ENCODE peak calls at places on chromosome 17, in five cellular contexts. U is HepG2, A is K562, E is GM12878, S is WTC11. N is an unnamed sample.

GRCh38 chr17:32494621-32495346 is 8.0 kb downstream of the CDK5R1 start:
- DNase-seq in E (no peak), S (no peak), A (no peak), U (no peak), N (no peak)

GRCh38 chr17:8868529-8868951 is 1.1 kb upstream of the PIK3R6 start:
- DNase-seq in E (no peak), A (no peak), U (no peak), S (no peak), N (no peak)

GRCh38 chr17:83086197-83086880 is 6.9 kb downstream of the METRNL start:
- DNase-seq in E (no peak), S (no peak), A (no peak), U (no peak), N (no peak)

GRCh38 chr17:74516561-74516960 is 14.7 kb downstream of the CD300LB start:
- DNase-seq in U (no peak), E (no peak), S (no peak), A (no peak), N (no peak)

GRCh38 chr17:71024172-71024571 is 854.8 kb downstream of the KCNJ2 start:
- DNase-seq in E (no peak), S (no peak), U (no peak), A (no peak), N (no peak)

GRCh38 chr17:73400915-73401545 is 89.2 kb upstream of the CDC42EP4 start:
- DNase-seq in S (no peak), A (no peak), U (no peak), E (no peak), N (no peak)

GRCh38 chr17:81491761-81492160 is 20.8 kb downstream of the ACTG1 start:
- DNase-seq in E (no peak), S (no peak), U (no peak), A (no peak), N (no peak)

GRCh38 chr17:21466550-21466949 is 90.4 kb downstream of the KCNJ12 start:
- DNase-seq in A (no peak), S (no peak), E (no peak), U (no peak), N (no peak)

GRCh38 chr17:58632324-58633314 is 59.2 kb downstream of the TEX14 start:
- DNase-seq in A (no peak), E (no peak), S (no peak), U (peak), N (no peak)

GRCh38 chr17:19260958-19261357 is 23.8 kb downstream of the EPN2 start:
- DNase-seq in A (no peak), S (no peak), U (no peak), E (no peak), N (no peak)

GRCh38 chr17:7559307-7560171 is 989 bp downstream of the TNFSF13 start:
- DNase-seq in A (no peak), E (no peak), S (no peak), U (no peak), N (no peak)

GRCh38 chr17:33371377-33371776 is 78.3 kb upstream of the ASIC2 start:
- DNase-seq in U (no peak), E (no peak), S (no peak), A (no peak), N (no peak)

GRCh38 chr17:79618383-79619067 is 7.7 kb upstream of the RBFOX3 start:
- DNase-seq in E (no peak), S (peak), A (no peak), U (no peak), N (no peak)

GRCh38 chr17:57001541-57001940 is 23.6 kb downstream of the SCPEP1 start:
- DNase-seq in E (no peak), U (no peak), S (no peak), A (no peak), N (no peak)

GRCh38 chr17:50993544-50993943 is 127.1 kb downstream of the SPAG9 start:
- DNase-seq in E (no peak), A (no peak), U (no peak), S (no peak), N (no peak)

GRCh38 chr17:17784599-17785264 is 52.1 kb downstream of the SREBF1 start:
- DNase-seq in U (peak), S (no peak), A (peak), E (no peak), N (peak)

GRCh38 chr17:80122026-80122575 is 20.7 kb downstream of the GAA start:
- DNase-seq in A (no peak), U (no peak), S (no peak), E (no peak), N (no peak)

GRCh38 chr17:78252111-78252634 is 20.7 kb downstream of the TMEM235 start:
- DNase-seq in E (no peak), U (no peak), A (no peak), S (no peak), N (no peak)

GRCh38 chr17:33267279-33267790 is 25.8 kb downstream of the ASIC2 start:
- DNase-seq in S (no peak), A (no peak), E (no peak), U (no peak), N (peak)

GRCh38 chr17:79012563-79013134 is 3.1 kb upstream of the CANT1 start:
- DNase-seq in E (no peak), A (no peak), U (no peak), S (no peak), N (no peak)

GRCh38 chr17:75131278-75132017 is at the start of gene NT5C:
- DNase-seq in A (peak), E (no peak), U (peak), S (peak), N (peak)

GRCh38 chr17:11986939-11987329 is 10.3 kb downstream of the ZNF18 start:
- DNase-seq in E (no peak), S (no peak), U (peak), A (peak), N (peak)

GRCh38 chr17:80116276-80116922 is 15.0 kb downstream of the GAA start:
- DNase-seq in U (no peak), S (no peak), A (no peak), E (no peak), N (no peak)

GRCh38 chr17:19003543-19003965 is 1.0 kb downstream of the FAM83G start:
- DNase-seq in S (peak), U (no peak), E (no peak), A (no peak), N (no peak)

GRCh38 chr17:78315355-78316114 is 44.3 kb downstream of the SOCS3 start:
- DNase-seq in E (peak), A (peak), U (peak), S (no peak), N (peak)

GRCh38 chr17:21282231-21282630 is 2.3 kb upstream of the MAP2K3 start:
- DNase-seq in S (no peak), U (no peak), A (no peak), E (no peak), N (peak)

GRCh38 chr17:20127660-20128413 is 118.7 kb downstream of the SPECC1 start:
- DNase-seq in E (no peak), A (no peak), S (no peak), U (peak), N (no peak)

GRCh38 chr17:80791758-80792284 is 199.8 kb upstream of the CHMP6 start:
- DNase-seq in U (peak), E (no peak), S (no peak), A (peak), N (peak)

GRCh38 chr17:72720494-72720825 is 372.0 kb downstream of the SLC39A11 start:
- DNase-seq in A (no peak), S (no peak), E (no peak), U (no peak), N (no peak)

GRCh38 chr17:15161395-15161794 is 103.7 kb downstream of the PMP22 start:
- DNase-seq in E (no peak), S (no peak), U (no peak), A (no peak), N (no peak)

GRCh38 chr17:29927546-29927945 is 2.5 kb downstream of the SSH2 start:
- DNase-seq in A (no peak), S (no peak), U (no peak), E (no peak), N (no peak)

GRCh38 chr17:7789131-7789530 is 44.9 kb upstream of the KDM6B start:
- DNase-seq in A (no peak), U (no peak), E (no peak), S (no peak), N (no peak)

GRCh38 chr17:7988750-7989178 is 13.7 kb upstream of the GUCY2D start:
- DNase-seq in E (peak), S (no peak), U (peak), A (peak), N (peak)

GRCh38 chr17:42414782-42415409 is 8.2 kb downstream of the CAVIN1 start:
- DNase-seq in A (peak), S (no peak), E (no peak), U (no peak), N (no peak)

GRCh38 chr17:71217769-71218168 is 903.1 kb upstream of the SOX9 start:
- DNase-seq in S (no peak), E (no peak), A (no peak), U (no peak), N (no peak)

GRCh38 chr17:50262001-50262794 is 12.1 kb upstream of the TMEM92 start:
- DNase-seq in U (no peak), E (no peak), A (no peak), S (no peak), N (no peak)

GRCh38 chr17:46818319-46818928 is at the start of gene WNT3:
- DNase-seq in S (peak), U (no peak), A (peak), E (no peak), N (no peak)

GRCh38 chr17:77375917-77376651 is 235.3 kb downstream of the SEC14L1 start:
- DNase-seq in U (no peak), A (no peak), E (no peak), S (no peak), N (no peak)

GRCh38 chr17:44971776-44972483 is 3.8 kb upstream of the C1QL1 start:
- DNase-seq in S (peak), U (no peak), A (no peak), E (no peak), N (no peak)
- TF ChIP-seq ESRRA in S (no peak), U (no peak), A (no peak), E (no peak), N (no peak)

DNA sequence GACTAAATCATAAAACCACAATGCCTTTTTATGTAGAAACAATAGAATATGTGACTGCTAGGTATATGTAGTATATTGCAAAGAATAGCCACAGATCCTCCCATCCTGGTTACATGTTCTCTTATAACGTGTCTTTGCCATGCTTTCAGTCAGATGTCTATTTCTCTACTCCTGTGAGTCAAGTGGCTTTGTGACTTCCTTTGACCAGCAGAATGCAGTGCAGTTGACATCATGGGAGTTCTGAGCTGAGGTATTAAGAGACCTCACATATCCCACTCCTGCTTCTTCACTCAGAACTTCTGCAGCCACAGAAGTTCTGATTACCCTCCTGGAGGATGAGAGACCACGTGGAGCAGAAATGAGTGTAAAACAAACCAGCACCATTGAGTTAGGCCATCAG is 222.4 kb downstream of the PRKCA start:
- DNase-seq in E (no peak), S (no peak), U (no peak), A (no peak), N (no peak)
- TF ChIP-seq ESRRA in E (no peak), S (no peak), U (no peak), A (no peak), N (no peak)

GRCh38 chr17:2949469-2950044 is 113.8 kb downstream of the OR1D5 start:
- DNase-seq in E (no peak), S (no peak), U (no peak), A (no peak), N (peak)
- TF ChIP-seq ESRRA in E (no peak), S (no peak), U (no peak), A (no peak), N (no peak)

DNA sequence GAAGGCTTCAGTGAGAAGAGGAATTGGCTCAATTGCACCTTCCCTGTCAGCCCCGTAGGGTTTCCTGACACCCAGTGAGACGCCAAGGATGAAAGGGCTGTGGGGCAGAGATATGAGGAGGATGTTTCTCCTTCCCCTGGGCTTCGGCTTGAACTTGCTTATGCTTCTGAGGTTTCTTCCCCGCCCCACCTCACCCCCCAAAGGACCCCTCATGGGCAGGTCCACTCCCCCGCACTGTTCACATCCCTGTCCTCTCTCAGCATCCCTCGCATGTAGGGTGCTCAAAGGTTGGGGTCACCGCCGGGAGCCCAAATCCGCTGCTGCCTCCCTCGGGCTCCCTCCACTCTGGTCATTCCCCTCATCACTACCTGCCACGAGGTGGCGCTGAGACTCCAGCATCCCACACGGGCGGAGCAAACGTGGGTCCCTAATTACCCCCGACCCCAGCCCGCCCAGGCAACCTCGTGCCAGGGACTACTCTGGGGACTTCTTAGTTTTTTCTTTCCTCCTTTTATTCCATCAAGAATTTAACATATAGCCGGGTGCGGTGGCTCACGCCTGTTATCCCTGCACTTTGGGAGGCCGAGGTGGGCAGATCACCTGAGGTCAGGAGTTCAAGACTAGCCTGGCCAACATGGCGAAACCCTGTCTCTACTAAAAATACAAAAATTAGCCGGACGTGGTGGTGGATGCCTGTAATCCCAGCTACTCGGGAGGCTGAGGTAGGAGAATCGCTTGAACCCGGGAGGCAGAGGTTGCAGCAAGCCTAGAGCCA is 3.3 kb upstream of the TRARG1 start:
- DNase-seq in A (peak), E (no peak), S (peak), U (peak), N (peak)
- TF ChIP-seq ESRRA in A (no peak), E (no peak), S (no peak), U (no peak), N (no peak)

GRCh38 chr17:68849673-68850260 is 105.4 kb downstream of the ABCA8 start:
- DNase-seq in E (no peak), S (no peak), A (no peak), U (no peak), N (no peak)
- TF ChIP-seq ESRRA in E (no peak), S (no peak), A (no peak), U (no peak), N (no peak)

DNA sequence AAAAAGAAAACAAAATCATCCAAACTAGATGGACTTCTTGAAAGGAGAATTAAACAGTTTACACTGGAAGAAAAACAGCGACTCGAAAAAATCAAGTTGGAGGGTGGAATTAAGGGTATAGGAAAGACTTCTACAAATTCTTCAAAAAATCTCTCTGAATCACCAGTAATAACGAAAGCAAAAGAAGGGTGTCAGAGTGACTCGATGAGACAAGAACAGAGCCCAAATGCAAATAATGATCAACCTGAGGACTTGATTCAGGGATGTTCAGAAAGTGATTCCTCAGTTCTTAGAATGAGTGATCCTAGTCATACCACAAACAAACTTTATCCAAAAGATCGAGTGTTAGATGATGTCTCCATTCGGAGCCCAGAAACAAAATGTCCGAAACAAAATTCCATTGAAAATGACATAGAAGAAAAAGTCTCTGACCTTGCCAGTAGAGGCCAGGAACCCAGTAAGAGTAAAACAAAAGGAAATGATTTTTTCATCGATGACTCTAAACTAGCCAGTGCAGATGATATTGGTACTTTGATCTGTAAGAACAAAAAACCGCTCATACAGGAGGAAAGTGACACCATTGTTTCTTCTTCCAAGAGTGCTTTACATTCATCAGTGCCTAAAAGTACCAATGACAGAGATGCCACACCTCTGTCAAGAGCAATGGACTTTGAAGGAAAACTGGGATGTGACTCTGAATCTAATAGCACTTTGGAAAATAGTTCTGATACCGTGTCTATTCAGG is 85.1 kb downstream of the C17orf58 start:
- DNase-seq in U (no peak), S (no peak), A (no peak), E (no peak), N (no peak)
- TF ChIP-seq ESRRA in U (no peak), S (no peak), A (no peak), E (no peak), N (no peak)

DNA sequence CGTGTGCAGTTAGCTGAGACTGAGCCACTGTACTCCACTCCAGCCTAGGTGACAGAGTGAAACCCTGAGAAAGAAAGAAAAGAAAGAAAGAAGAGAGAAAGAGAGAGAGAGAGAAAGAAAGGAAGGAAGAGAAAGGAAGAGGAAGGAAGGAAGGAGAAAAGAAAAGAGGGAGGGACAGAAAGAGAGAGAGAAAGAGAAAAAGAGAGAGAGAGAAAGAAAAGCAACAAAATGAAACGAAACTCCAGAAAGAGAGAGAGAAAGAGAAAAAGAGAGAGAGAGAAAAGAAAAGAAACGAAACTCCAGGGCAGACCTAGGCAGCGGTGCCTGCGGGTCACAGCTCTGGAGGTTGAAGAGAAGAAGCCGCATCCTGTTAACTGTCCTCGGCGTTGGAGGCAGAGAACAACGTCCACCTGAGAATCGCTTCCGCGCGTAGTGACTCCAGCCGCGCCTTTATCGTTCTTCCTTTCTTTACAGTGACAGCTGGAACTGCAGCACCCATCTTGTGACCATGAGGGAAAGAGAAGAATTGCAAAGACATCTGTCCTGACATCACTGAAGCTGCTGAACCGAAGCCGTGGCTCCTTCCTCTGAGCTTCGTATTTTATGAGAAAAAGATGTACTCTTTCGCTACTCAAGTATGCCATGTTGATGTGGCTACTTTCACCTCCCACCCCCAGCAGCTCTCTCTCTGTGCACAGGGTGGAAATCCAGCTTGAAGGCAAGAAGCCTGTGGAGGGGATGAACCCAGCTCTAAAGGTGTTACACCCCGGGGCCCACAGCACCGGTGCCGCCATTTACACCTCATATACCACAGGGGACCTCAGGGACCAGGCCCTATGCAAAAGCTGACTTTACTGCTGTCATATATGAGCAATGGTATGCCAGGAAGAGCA is 56.9 kb upstream of the DOC2B start:
- DNase-seq in E (no peak), S (peak), A (no peak), U (no peak), N (no peak)
- TF ChIP-seq ESRRA in E (no peak), S (no peak), A (no peak), U (no peak), N (no peak)